ENCODE peak calls at places on chromosomes 4 and X, in nine cellular contexts. B, D, P, W, Q, A, Z, X and M are unnamed samples.

GRCh38 chrX:44843753-44844152 is at the start of gene DUSP21:
- DNase-seq in A (no peak), Z (no peak), P (no peak), D (no peak), B (no peak), Q (no peak), X (no peak), W (no peak), M (no peak)

GRCh38 chr4:42654606-42655005 is 2.3 kb downstream of the ATP8A1 start:
- DNase-seq in Q (no peak), W (no peak), X (peak), P (no peak), Z (no peak), A (peak), B (no peak), D (no peak), M (no peak)

GRCh38 chr4:161252520-161253141 is 911.2 kb downstream of the FSTL5 start:
- DNase-seq in A (peak), Z (no peak), P (no peak), X (no peak), W (no peak), D (no peak), Q (no peak), B (peak), M (no peak)

GRCh38 chr4:75194180-75194579 is 261.3 kb downstream of the PARM1 start:
- DNase-seq in A (no peak), Q (no peak), Z (no peak), D (no peak), W (no peak), P (no peak), B (no peak), X (no peak), M (no peak)

GRCh38 chrX:47380268-47380667 is 9.9 kb downstream of the ZNF157 start:
- DNase-seq in W (peak), X (no peak), Z (peak), A (no peak), Q (no peak), P (no peak), D (no peak), B (no peak), M (peak)

GRCh38 chrX:10189317-10190268 is 32.8 kb downstream of the CLCN4 start:
- DNase-seq in D (peak), X (peak), Q (peak), W (peak), B (peak), Z (peak), A (peak), P (peak), M (peak)

GRCh38 chrX:1283750-1284149 is 15.1 kb downstream of the CSF2RA start:
- DNase-seq in X (no peak), B (no peak), A (no peak), W (no peak), P (no peak), Q (no peak), D (no peak), Z (no peak), M (no peak)

GRCh38 chr4:126582737-126583136 is 1050.0 kb upstream of the INTU start:
- DNase-seq in B (no peak), D (no peak), X (no peak), P (no peak), W (no peak), A (no peak), Z (no peak), Q (no peak), M (no peak)

GRCh38 chrX:110082156-110082555 is 79.2 kb downstream of the TMEM164 start:
- DNase-seq in A (peak), Z (no peak), Q (no peak), X (no peak), D (no peak), P (no peak), W (no peak), B (no peak), M (no peak)

GRCh38 chrX:10048695-10049094 is 81.5 kb downstream of the CLDN34 start:
- DNase-seq in Q (no peak), A (no peak), Z (no peak), D (no peak), W (no peak), B (no peak), P (no peak), X (peak), M (no peak)

GRCh38 chr4:113825272-113825671 is 63.7 kb upstream of the CAMK2D start:
- DNase-seq in P (no peak), D (no peak), X (no peak), W (no peak), B (peak), A (no peak), Q (no peak), Z (peak), M (peak)

GRCh38 chrX:27915617-27916016 is 65.6 kb downstream of the DCAF8L1 start:
- DNase-seq in B (peak), D (no peak), Q (no peak), Z (no peak), X (no peak), A (peak), W (no peak), P (no peak), M (no peak)

GRCh38 chr4:26300314-26301307 is 20.2 kb upstream of the RBPJ start:
- DNase-seq in Z (no peak), Q (no peak), A (no peak), P (no peak), B (no peak), W (no peak), X (no peak), D (no peak), M (no peak)

GRCh38 chr4:173134426-173134825 is 34.2 kb upstream of the GALNT7 start:
- DNase-seq in Z (no peak), B (no peak), P (no peak), D (no peak), A (no peak), W (no peak), X (no peak), Q (no peak), M (no peak)

GRCh38 chrX:776529-777230 is 146.1 kb downstream of the SHOX start:
- DNase-seq in Q (peak), W (no peak), D (no peak), A (no peak), P (no peak), B (no peak), X (no peak), Z (no peak), M (no peak)

GRCh38 chr4:89357346-89357745 is 49.7 kb upstream of the GPRIN3 start:
- DNase-seq in B (no peak), X (no peak), Q (no peak), D (no peak), A (no peak), W (no peak), Z (no peak), P (no peak), M (no peak)

GRCh38 chrX:30798810-30799209 is 90.2 kb downstream of the TAB3 start:
- DNase-seq in X (no peak), P (no peak), D (no peak), Z (no peak), A (no peak), W (no peak), Q (no peak), B (no peak), M (no peak)

GRCh38 chr4:1578968-1579833 is 104.9 kb downstream of the FAM53A start:
- DNase-seq in B (peak), Z (peak), P (no peak), X (peak), Q (peak), W (peak), D (no peak), A (peak), M (peak)

GRCh38 chr4:24559889-24560288 is 24.5 kb downstream of the DHX15 start:
- DNase-seq in P (no peak), W (no peak), A (peak), D (no peak), Q (no peak), X (no peak), Z (no peak), B (no peak), M (no peak)

GRCh38 chr4:20393486-20394100 is 141.9 kb downstream of the SLIT2 start:
- DNase-seq in D (no peak), Q (no peak), W (no peak), B (no peak), X (no peak), A (no peak), Z (no peak), P (peak), M (no peak)

GRCh38 chr4:3526456-3526855 is 5.8 kb downstream of the LRPAP1 start:
- DNase-seq in Q (peak), W (no peak), A (no peak), B (no peak), X (no peak), Z (no peak), P (no peak), D (no peak), M (no peak)

GRCh38 chrX:20488473-20488872 is 221.8 kb upstream of the RPS6KA3 start:
- DNase-seq in A (no peak), Z (no peak), Q (no peak), D (no peak), P (no peak), W (no peak), B (no peak), X (no peak), M (no peak)

GRCh38 chr4:32607978-32608377 is 1887.8 kb downstream of the PCDH7 start:
- DNase-seq in D (no peak), X (no peak), A (no peak), W (no peak), Q (no peak), Z (no peak), B (no peak), P (no peak), M (no peak)

GRCh38 chr4:182883351-182883750 is 33.8 kb downstream of the DCTD start:
- DNase-seq in Q (no peak), P (no peak), X (no peak), B (no peak), W (no peak), A (no peak), D (no peak), Z (no peak), M (no peak)

GRCh38 chr4:122625156-122625555 is 4.3 kb upstream of the IL21 start:
- DNase-seq in W (no peak), P (no peak), B (no peak), Q (no peak), Z (no peak), A (no peak), D (no peak), X (no peak), M (no peak)

GRCh38 chr4:120829113-120829831 is 93.3 kb downstream of the PRDM5 start:
- DNase-seq in X (no peak), Q (no peak), W (no peak), D (no peak), A (no peak), Z (no peak), B (no peak), P (no peak), M (no peak)

GRCh38 chr4:124414641-124415040 is 297.9 kb downstream of the ANKRD50 start:
- DNase-seq in Z (no peak), B (no peak), D (no peak), X (no peak), W (no peak), Q (no peak), P (no peak), A (no peak), M (no peak)

GRCh38 chrX:109578916-109579315 is 42.3 kb downstream of the NXT2 start:
- DNase-seq in Z (no peak), B (no peak), D (no peak), A (no peak), X (no peak), P (no peak), W (no peak), Q (no peak), M (no peak)

GRCh38 chr4:41525129-41525528 is 12.8 kb upstream of the LIMCH1 start:
- DNase-seq in Q (no peak), Z (no peak), D (no peak), W (no peak), A (peak), P (no peak), B (no peak), X (no peak), M (no peak)

GRCh38 chr4:42411803-42412202 is 14.5 kb downstream of the SHISA3 start:
- DNase-seq in B (no peak), D (no peak), A (no peak), Z (no peak), X (no peak), Q (no peak), W (no peak), P (no peak), M (no peak)